ENCODE peak calls at places on chromosome 17, in seven cellular contexts. U, E, L, O, Y, Q and M are unnamed samples.
A peak's percentile ranks its signal among the peaks of the same experiment; 100 is the strongest.

GRCh38 chr17:11487469-11487868 is 110.8 kb upstream of the DNAH9 start:
- DNase-seq in L (no peak), U (no peak), Q (no peak), O (no peak), E (no peak), Y (no peak), M (no peak)

GRCh38 chr17:65743313-65743665 is 181.8 kb upstream of the AXIN2 start:
- DNase-seq in E (no peak), Q (no peak), Y (peak; percentile 47), U (no peak), O (no peak), L (no peak), M (no peak)

GRCh38 chr17:9456265-9456664 is 119.4 kb downstream of the STX8 start:
- DNase-seq in L (no peak), Q (no peak), U (no peak), O (no peak), E (no peak), Y (no peak), M (no peak)

GRCh38 chr17:2172447-2172938 is 117.6 kb downstream of the HIC1 start:
- DNase-seq in Y (peak; percentile 89), E (no peak), U (no peak), Q (peak; percentile 55), O (no peak), L (no peak), M (peak; percentile 68)

GRCh38 chr17:41537990-41538389 is 9.9 kb upstream of the KRT19 start:
- DNase-seq in L (no peak), Y (peak; percentile 25), Q (peak; percentile 88), E (no peak), O (peak; percentile 28), U (no peak), M (no peak)

GRCh38 chr17:65551641-65552040 is 9.8 kb downstream of the AXIN2 start:
- DNase-seq in E (peak; percentile 65), O (no peak), Q (no peak), Y (no peak), L (no peak), U (no peak), M (no peak)

GRCh38 chr17:79294459-79295071 is 219.9 kb downstream of the ENGASE start:
- DNase-seq in U (peak; percentile 49), O (peak; percentile 77), Y (peak; percentile 44), Q (peak; percentile 50), E (no peak), L (peak; percentile 35), M (peak; percentile 9)

GRCh38 chr17:2947588-2947950 is 115.8 kb downstream of the OR1D5 start:
- DNase-seq in U (no peak), Y (no peak), E (no peak), Q (no peak), L (no peak), O (no peak), M (no peak)

GRCh38 chr17:72853438-72854415 is 238.8 kb downstream of the SLC39A11 start:
- DNase-seq in Q (no peak), E (no peak), Y (no peak), O (no peak), U (no peak), L (no peak), M (no peak)

DNA sequence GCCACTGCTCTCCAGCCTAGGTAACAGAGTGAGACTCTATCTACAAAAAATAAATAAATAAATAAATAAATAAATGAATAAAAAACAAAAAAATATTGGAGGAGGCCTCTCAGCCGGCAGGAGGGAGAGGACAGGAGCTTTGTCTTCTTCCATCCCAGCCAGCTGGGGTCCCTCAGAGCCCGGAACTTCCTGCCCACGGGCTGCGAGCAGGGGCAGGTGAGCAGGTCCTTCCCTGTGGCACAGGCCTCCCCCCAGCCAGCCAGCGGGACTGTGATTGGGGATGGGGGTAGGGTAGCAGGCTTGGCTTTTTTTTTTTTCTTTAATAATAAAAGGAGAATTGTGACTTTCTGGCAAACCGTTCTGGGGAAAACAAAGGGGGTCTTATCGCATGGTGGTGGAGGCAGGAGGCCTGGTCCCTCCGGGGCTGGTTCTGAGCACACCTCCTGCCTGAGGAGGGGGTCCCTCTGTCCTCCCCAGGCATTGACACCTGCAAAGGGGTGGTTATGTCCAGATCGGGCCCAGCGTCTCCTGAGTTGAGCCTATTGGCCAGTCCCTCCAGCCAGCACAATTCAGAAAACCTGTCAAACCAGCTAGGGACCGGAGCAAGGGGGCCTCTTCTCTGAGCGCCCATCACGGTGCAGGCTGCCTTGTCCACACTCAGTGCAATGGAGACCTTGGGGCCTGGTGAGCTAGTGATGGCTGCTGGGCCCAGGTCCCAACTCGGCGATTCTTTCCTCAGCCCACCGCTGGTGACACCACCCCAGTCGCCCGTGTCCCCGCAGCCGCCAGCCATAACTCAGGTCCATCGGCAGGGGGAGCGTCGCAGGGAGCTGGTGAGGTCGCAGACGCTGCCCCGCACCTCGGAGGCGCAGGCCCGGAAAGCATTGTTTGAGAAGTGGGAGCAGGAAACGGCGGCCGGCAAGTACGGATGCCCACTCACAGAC is 10.3 kb downstream of the SMTNL2 start:
- DNase-seq in Q (no peak), Y (no peak), O (no peak), E (no peak), U (peak; percentile 23), L (no peak), M (no peak)
- TF ChIP-seq CTCF in Q (no peak), Y (no peak), O (peak; percentile 32), E (peak; percentile 41), U (peak; percentile 32), L (no peak), M (peak; percentile 21)

GRCh38 chr17:77425791-77426641 is 285.2 kb downstream of the SEC14L1 start:
- DNase-seq in E (peak; percentile 72), Q (peak; percentile 82), L (peak; percentile 55), O (peak; percentile 70), Y (peak; percentile 92), U (peak; percentile 62), M (peak; percentile 69)

GRCh38 chr17:77423589-77424451 is 283.1 kb downstream of the SEC14L1 start:
- DNase-seq in L (peak; percentile 72), Y (peak; percentile 97), E (peak; percentile 95), Q (peak; percentile 90), U (no peak), O (peak; percentile 87), M (peak; percentile 87)

GRCh38 chr17:77426676-77427386 is 286.1 kb downstream of the SEC14L1 start:
- DNase-seq in Y (no peak), L (no peak), U (no peak), E (no peak), O (no peak), Q (no peak), M (no peak)

GRCh38 chr17:77422104-77422782 is 281.5 kb downstream of the SEC14L1 start:
- DNase-seq in L (no peak), E (peak; percentile 68), Y (no peak), Q (peak; percentile 89), U (no peak), O (no peak), M (no peak)

GRCh38 chr17:77424585-77425344 is 284.0 kb downstream of the SEC14L1 start:
- DNase-seq in E (peak; percentile 76), U (no peak), O (peak; percentile 97), Y (peak; percentile 98), L (no peak), Q (no peak), M (peak; percentile 78)
- H3K4me3 ChIP-seq in E (no peak overlapping the region), U (no peak overlapping the region), O (no peak overlapping the region), Y (no peak overlapping the region), L (no peak overlapping the region), Q (no peak overlapping the region), M (no peak overlapping the region)

GRCh38 chr17:81828656-81829055 is 4.4 kb downstream of the MCRIP1 start:
- DNase-seq in Q (no peak), Y (no peak), E (no peak), O (no peak), U (no peak), L (no peak), M (no peak)
- TF ChIP-seq CTCF in Q (no peak), Y (no peak), E (no peak), O (no peak), U (no peak), L (no peak), M (no peak)

GRCh38 chr17:47232465-47232864 is 21.2 kb upstream of the ITGB3 start:
- DNase-seq in L (no peak), Q (no peak), U (no peak), O (no peak), E (no peak), Y (no peak), M (no peak)
- H3K4me3 ChIP-seq in L (no peak overlapping the region), Q (no peak overlapping the region), U (no peak overlapping the region), O (no peak overlapping the region), E (no peak overlapping the region), Y (no peak overlapping the region), M (no peak overlapping the region)

DNA sequence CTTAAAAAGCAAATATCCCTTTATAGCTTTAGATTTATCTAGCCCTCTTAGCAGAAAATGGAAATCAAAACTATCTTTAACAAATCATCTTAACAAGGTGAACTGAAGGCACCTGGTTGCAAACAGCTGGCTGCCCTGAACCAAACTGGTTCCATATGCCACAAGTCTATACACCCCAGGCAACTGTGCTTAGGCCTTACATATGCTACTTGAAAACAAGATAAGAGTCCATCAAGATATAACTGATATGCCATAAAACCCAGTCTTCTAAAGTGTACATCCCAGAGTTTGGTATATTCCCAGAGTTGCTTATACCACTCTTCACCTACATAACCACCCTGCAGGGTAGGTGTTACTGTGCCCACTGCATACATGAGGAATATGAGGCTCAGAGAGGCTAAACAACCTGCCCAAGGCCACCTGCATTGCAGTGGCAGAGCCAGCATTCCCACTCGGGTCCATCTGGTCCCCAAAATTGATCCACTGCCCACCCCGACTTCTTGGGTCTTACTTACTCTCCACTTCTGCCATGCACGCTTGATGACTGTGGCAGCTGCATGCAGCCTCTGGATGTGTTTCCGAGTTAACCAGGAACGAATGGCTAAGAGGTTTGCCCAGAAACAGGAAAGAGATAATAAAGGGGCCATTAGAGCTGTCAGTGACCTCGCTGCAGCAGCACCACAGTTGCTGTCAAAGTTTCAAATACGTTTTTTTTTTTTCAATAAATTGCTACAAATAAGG is 12.2 kb downstream of the ZNHIT3 start:
- DNase-seq in O (no peak), Q (no peak), U (no peak), L (no peak), Y (no peak), E (no peak), M (no peak)
- TF ChIP-seq CTCF in O (no peak), Q (no peak), U (no peak), L (no peak), Y (no peak), E (no peak), M (no peak)

DNA sequence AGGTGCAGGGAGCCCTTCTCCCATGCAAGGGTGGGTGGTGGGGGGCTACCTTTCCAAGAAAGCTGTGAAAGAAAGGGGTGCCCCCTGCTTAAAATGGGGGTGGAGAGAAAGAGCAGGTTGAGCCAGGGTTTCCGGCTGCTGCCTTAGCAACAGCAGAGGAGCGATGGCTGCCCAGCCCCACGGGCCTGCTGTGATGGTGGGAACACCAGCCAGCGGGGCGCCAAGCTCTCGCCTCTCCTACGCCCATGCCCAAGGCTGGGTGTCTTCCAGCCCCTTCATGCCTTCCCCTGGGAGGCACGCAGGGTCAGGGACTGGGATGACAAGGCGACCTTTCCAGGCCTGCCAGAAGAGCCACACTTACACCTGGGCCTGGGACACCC is 3.0 kb downstream of the FMNL1 start:
- DNase-seq in Y (no peak), O (no peak), U (peak; percentile 49), L (no peak), Q (no peak), E (no peak), M (no peak)
- H3K4me3 ChIP-seq in Y (no peak overlapping the region), O (no peak overlapping the region), U (peak overlapping the region; percentile 84), L (no peak overlapping the region), Q (no peak overlapping the region), E (no peak overlapping the region), M (no peak overlapping the region)

GRCh38 chr17:76585649-76586593 is at the start of gene ST6GALNAC2:
- DNase-seq in Q (peak; percentile 89), L (peak; percentile 68), U (peak; percentile 40), O (peak; percentile 82), E (peak; percentile 73), Y (no peak), M (no peak)
- TF ChIP-seq CTCF in Q (peak; percentile 17), L (peak; percentile 34), U (no peak), O (peak; percentile 52), E (peak; percentile 73), Y (no peak), M (no peak)